ENCODE peak calls at places on chromosomes 2 and 18, in ten cellular contexts. M is AG10803; Q is activated CD4-positive, alpha-beta T cell treated with anti-CD3 and anti-CD28 coated beads, Interleukin-2, amount 50 U/mL, for 48 hours; G is cardiac muscle cell; F is transverse colon; E is amygdala; A is prostate gland; D is GM12892; R is hypothalamus; P is fibroblast of lung. S is an unnamed sample.

GRCh38 chr2:231666171-231667095 is 41.9 kb upstream of the PTMA start:
- DNase-seq in M (peak), Q (no peak), G (peak), F (peak), E (peak), A (peak), D (peak), R (peak), P (peak), S (peak)

GRCh38 chr18:35581555-35582309 is at the start of gene GALNT1:
- DNase-seq in M (no peak), Q (peak), G (peak), F (no peak), E (no peak), A (no peak), D (no peak), R (no peak), P (peak), S (no peak)

GRCh38 chr18:21391074-21391673 is 149.1 kb downstream of the GREB1L start:
- DNase-seq in M (peak), Q (no peak), G (peak), F (no peak), E (no peak), A (no peak), D (no peak), R (no peak), P (peak), S (no peak)

GRCh38 chr2:20494246-20494645 is 47.4 kb downstream of the RHOB start:
- DNase-seq in M (peak), Q (no peak), G (peak), F (no peak), E (no peak), A (no peak), D (no peak), R (no peak), P (peak), S (no peak)

GRCh38 chr2:82853299-82853698 is 1605.8 kb downstream of the SUCLG1 start:
- DNase-seq in M (no peak), Q (no peak), G (no peak), F (no peak), E (no peak), A (no peak), D (no peak), R (no peak), P (no peak), S (no peak)

GRCh38 chr2:126982935-126983334 is 84.2 kb downstream of the TEX51 start:
- DNase-seq in M (no peak), Q (no peak), G (no peak), F (no peak), E (no peak), A (no peak), D (no peak), R (no peak), P (no peak), S (no peak)

GRCh38 chr2:50995610-50996009 is 36.3 kb downstream of the NRXN1 start:
- DNase-seq in M (peak), Q (no peak), G (peak), F (no peak), E (no peak), A (no peak), D (no peak), R (no peak), P (peak), S (peak)

GRCh38 chr2:10912796-10913445 is 1.2 kb downstream of the KCNF1 start:
- DNase-seq in M (no peak), Q (no peak), G (no peak), F (no peak), E (no peak), A (no peak), D (no peak), R (no peak), P (no peak), S (no peak)

GRCh38 chr2:6143812-6144211 is 451.6 kb downstream of the SOX11 start:
- DNase-seq in M (no peak), Q (no peak), G (no peak), F (no peak), E (no peak), A (no peak), D (no peak), R (no peak), P (peak), S (no peak)

GRCh38 chr2:224780814-224781213 is 64.6 kb upstream of the CCDC195 start:
- DNase-seq in M (no peak), Q (no peak), G (no peak), F (no peak), E (no peak), A (no peak), D (no peak), R (no peak), P (no peak), S (no peak)

GRCh38 chr2:232633413-232634318 is at the start of gene EFHD1:
- DNase-seq in M (peak), Q (peak), G (peak), F (peak), E (peak), A (peak), D (peak), R (peak), P (peak), S (peak)

GRCh38 chr2:188976545-188977268 is 2.5 kb downstream of the COL3A1 start:
- DNase-seq in M (peak), Q (no peak), G (peak), F (no peak), E (no peak), A (no peak), D (no peak), R (no peak), P (peak), S (no peak)

GRCh38 chr18:59308201-59309014 is 10.0 kb downstream of the CPLX4 start:
- DNase-seq in M (peak), Q (peak), G (peak), F (peak), E (peak), A (peak), D (peak), R (peak), P (peak), S (peak)

GRCh38 chr2:213537579-213537978 is 253.3 kb downstream of the SPAG16 start:
- DNase-seq in M (no peak), Q (no peak), G (no peak), F (no peak), E (no peak), A (no peak), D (no peak), R (no peak), P (no peak), S (no peak)

GRCh38 chr2:101223814-101224231 is 28.9 kb upstream of the CNOT11 start:
- DNase-seq in M (peak), Q (peak), G (no peak), F (peak), E (no peak), A (no peak), D (peak), R (no peak), P (no peak), S (no peak)

GRCh38 chr2:22153974-22154373 is 1030.2 kb downstream of the TDRD15 start:
- DNase-seq in M (no peak), Q (no peak), G (no peak), F (no peak), E (no peak), A (no peak), D (no peak), R (no peak), P (no peak), S (no peak)

GRCh38 chr2:8457092-8457481 is 224.8 kb upstream of the ID2 start:
- DNase-seq in M (no peak), Q (no peak), G (no peak), F (peak), E (no peak), A (no peak), D (peak), R (no peak), P (no peak), S (no peak)

S was measured in cerebellar cortex.